ENCODE peak calls at places on chromosomes 5 and 9, in five cellular contexts. One of them, this sample, is unnamed. For H3K4me1, the result is how much of the 10 kb centered on the place peaks cover.

GRCh38 chr9:113343732-113344231 is 3.7 kb upstream of the WDR31 start:
- DNase-seq in A549: no peak
- DNase-seq in HepG2: peak
- DNase-seq in K562: peak
- DNase-seq in GM12878: no peak
- DNase-seq in this sample: no peak

GRCh38 chr5:173926359-173926758 is 38.2 kb downstream of the CPEB4 start:
- DNase-seq in GM12878: no peak
- DNase-seq in K562: no peak
- DNase-seq in A549: no peak
- DNase-seq in HepG2: no peak
- DNase-seq in this sample: peak

GRCh38 chr5:172723508-172723907 is 47.5 kb downstream of the DUSP1 start:
- DNase-seq in HepG2: no peak
- DNase-seq in GM12878: no peak
- DNase-seq in A549: no peak
- DNase-seq in K562: no peak
- DNase-seq in this sample: no peak

GRCh38 chr5:9483779-9484178 is 62.1 kb downstream of the SEMA5A start:
- DNase-seq in GM12878: no peak
- DNase-seq in A549: no peak
- DNase-seq in K562: no peak
- DNase-seq in HepG2: no peak
- DNase-seq in this sample: peak

GRCh38 chr5:51386916-51387853 is 3.9 kb downstream of the ISL1 start:
- DNase-seq in K562: no peak
- DNase-seq in HepG2: no peak
- DNase-seq in A549: no peak
- DNase-seq in GM12878: no peak
- DNase-seq in this sample: no peak

GRCh38 chr5:39411051-39411450 is 13.7 kb downstream of the DAB2 start:
- DNase-seq in K562: no peak
- DNase-seq in HepG2: no peak
- DNase-seq in GM12878: no peak
- DNase-seq in A549: no peak
- DNase-seq in this sample: peak

GRCh38 chr5:128671861-128672414 is 133.9 kb upstream of the FBN2 start:
- DNase-seq in HepG2: no peak
- DNase-seq in K562: no peak
- DNase-seq in A549: no peak
- DNase-seq in GM12878: no peak
- DNase-seq in this sample: no peak

GRCh38 chr9:38018230-38018963 is 50.6 kb downstream of the SHB start:
- DNase-seq in HepG2: peak
- DNase-seq in K562: no peak
- DNase-seq in A549: no peak
- DNase-seq in GM12878: no peak
- DNase-seq in this sample: no peak

GRCh38 chr5:178235600-178235998 is 3.0 kb upstream of the PHYKPL start:
- DNase-seq in K562: no peak
- DNase-seq in GM12878: no peak
- DNase-seq in A549: no peak
- DNase-seq in HepG2: no peak
- DNase-seq in this sample: no peak

GRCh38 chr5:148808864-148809642 is 17.4 kb upstream of the ADRB2 start:
- DNase-seq in A549: no peak
- DNase-seq in K562: peak
- DNase-seq in HepG2: no peak
- DNase-seq in GM12878: peak
- DNase-seq in this sample: no peak

GRCh38 chr9:129850821-129851540 is 15.7 kb downstream of the USP20 start:
- DNase-seq in K562: no peak
- DNase-seq in HepG2: no peak
- DNase-seq in GM12878: no peak
- DNase-seq in A549: no peak
- DNase-seq in this sample: no peak

GRCh38 chr9:86939896-86940295 is 7.4 kb downstream of the GAS1 start:
- DNase-seq in HepG2: no peak
- DNase-seq in A549: no peak
- DNase-seq in GM12878: no peak
- DNase-seq in K562: no peak
- DNase-seq in this sample: no peak

GRCh38 chr5:56247596-56247995 is 14.5 kb upstream of the ANKRD55 start:
- DNase-seq in A549: no peak
- DNase-seq in K562: no peak
- DNase-seq in HepG2: no peak
- DNase-seq in GM12878: no peak
- DNase-seq in this sample: peak

GRCh38 chr9:89872426-89872912 is 267.7 kb downstream of the GADD45G start:
- DNase-seq in GM12878: no peak
- DNase-seq in A549: no peak
- DNase-seq in HepG2: no peak
- DNase-seq in K562: no peak
- DNase-seq in this sample: no peak

GRCh38 chr9:92294297-92294676 is 790 bp upstream of the IARS1 start:
- DNase-seq in K562: peak
- DNase-seq in HepG2: peak
- DNase-seq in GM12878: no peak
- DNase-seq in A549: no peak
- DNase-seq in this sample: peak

GRCh38 chr5:42970636-42971559 is 69.2 kb downstream of the ANXA2R start:
- DNase-seq in GM12878: no peak
- DNase-seq in HepG2: no peak
- DNase-seq in K562: no peak
- DNase-seq in A549: no peak
- DNase-seq in this sample: no peak

GRCh38 chr5:39093351-39093749 is 19.2 kb upstream of the RICTOR start:
- DNase-seq in GM12878: no peak
- DNase-seq in K562: no peak
- DNase-seq in A549: no peak
- DNase-seq in HepG2: no peak
- DNase-seq in this sample: peak

GRCh38 chr5:56501949-56502557 is 268.9 kb upstream of the ANKRD55 start:
- DNase-seq in K562: peak
- DNase-seq in GM12878: no peak
- DNase-seq in HepG2: no peak
- DNase-seq in A549: no peak
- DNase-seq in this sample: peak

GRCh38 chr9:31137151-31137849 is 1247.1 kb upstream of the ACO1 start:
- DNase-seq in A549: no peak
- DNase-seq in K562: no peak
- DNase-seq in HepG2: peak
- DNase-seq in GM12878: no peak
- DNase-seq in this sample: peak

GRCh38 chr9:35518212-35518917 is 28.5 kb downstream of the RUSC2 start:
- DNase-seq in GM12878: no peak
- DNase-seq in K562: no peak
- DNase-seq in A549: peak
- DNase-seq in HepG2: peak
- DNase-seq in this sample: peak

GRCh38 chr9:35940474-35941467 is 17.2 kb downstream of the OR2S2 start:
- DNase-seq in HepG2: no peak
- DNase-seq in GM12878: no peak
- DNase-seq in A549: no peak
- DNase-seq in K562: no peak
- DNase-seq in this sample: no peak

GRCh38 chr5:1185038-1185651 is 16.2 kb upstream of the SLC6A19 start:
- DNase-seq in GM12878: no peak
- DNase-seq in A549: no peak
- DNase-seq in HepG2: no peak
- DNase-seq in K562: no peak
- DNase-seq in this sample: no peak

GRCh38 chr9:24479266-24479665 is 66.4 kb downstream of the IZUMO3 start:
- DNase-seq in HepG2: no peak
- DNase-seq in GM12878: no peak
- DNase-seq in A549: no peak
- DNase-seq in K562: no peak
- DNase-seq in this sample: no peak

GRCh38 chr9:128921881-128922763 is 1.3 kb downstream of the PHYHD1 start:
- DNase-seq in K562: peak
- DNase-seq in A549: no peak
- DNase-seq in HepG2: peak
- DNase-seq in GM12878: no peak
- DNase-seq in this sample: peak

GRCh38 chr5:24365406-24365805 is 279.4 kb downstream of the CDH10 start:
- DNase-seq in A549: no peak
- DNase-seq in HepG2: no peak
- DNase-seq in K562: no peak
- DNase-seq in GM12878: no peak
- DNase-seq in this sample: no peak

GRCh38 chr9:108434502-108434901 is 421.3 kb downstream of the ACTL7B start:
- DNase-seq in HepG2: no peak
- DNase-seq in K562: no peak
- DNase-seq in GM12878: no peak
- DNase-seq in A549: no peak
- DNase-seq in this sample: peak

GRCh38 chr9:104009853-104010252 is 84.3 kb upstream of the SMC2 start:
- DNase-seq in A549: no peak
- DNase-seq in GM12878: no peak
- DNase-seq in K562: no peak
- DNase-seq in HepG2: no peak
- DNase-seq in this sample: no peak

GRCh38 chr5:97547414-97547813 is 364.4 kb upstream of the RIOK2 start:
- DNase-seq in A549: no peak
- DNase-seq in GM12878: no peak
- DNase-seq in HepG2: no peak
- DNase-seq in K562: no peak
- DNase-seq in this sample: no peak

GRCh38 chr9:93531374-93531773 is 45.0 kb upstream of the PHF2 start:
- DNase-seq in HepG2: no peak
- DNase-seq in A549: no peak
- DNase-seq in K562: no peak
- DNase-seq in GM12878: no peak
- DNase-seq in this sample: peak

GRCh38 chr5:72637058-72637457 is 129.8 kb upstream of the ZNF366 start:
- DNase-seq in A549: no peak
- DNase-seq in K562: no peak
- DNase-seq in HepG2: no peak
- DNase-seq in GM12878: no peak
- DNase-seq in this sample: no peak

GRCh38 chr5:130032807-130033206 is 128.5 kb downstream of the CHSY3 start:
- DNase-seq in A549: no peak
- DNase-seq in HepG2: no peak
- DNase-seq in GM12878: no peak
- DNase-seq in K562: no peak
- DNase-seq in this sample: no peak

GRCh38 chr5:14768838-14769365 is 102.7 kb downstream of the ANKH start:
- DNase-seq in HepG2: no peak
- DNase-seq in A549: no peak
- DNase-seq in GM12878: no peak
- DNase-seq in K562: no peak
- DNase-seq in this sample: no peak

GRCh38 chr9:37220971-37221370 is 100.6 kb downstream of the ZCCHC7 start:
- DNase-seq in K562: no peak
- DNase-seq in HepG2: no peak
- DNase-seq in GM12878: no peak
- DNase-seq in A549: no peak
- DNase-seq in this sample: peak

GRCh38 chr5:54171645-54172384 is 138.6 kb downstream of the ARL15 start:
- DNase-seq in K562: no peak
- DNase-seq in HepG2: no peak
- DNase-seq in GM12878: no peak
- DNase-seq in A549: no peak
- DNase-seq in this sample: peak

GRCh38 chr5:138351056-138351455 is 1.4 kb upstream of the KDM3B start:
- DNase-seq in GM12878: no peak
- DNase-seq in HepG2: no peak
- DNase-seq in K562: no peak
- DNase-seq in A549: no peak
- DNase-seq in this sample: peak

GRCh38 chr9:136975624-136976023 is 1.7 kb upstream of the PTGDS start:
- DNase-seq in HepG2: peak
- DNase-seq in GM12878: no peak
- DNase-seq in K562: peak
- DNase-seq in A549: no peak
- DNase-seq in this sample: no peak
- H3K4me2 ChIP-seq in HepG2: no peak
- H3K4me2 ChIP-seq in GM12878: no peak
- H3K4me2 ChIP-seq in K562: no peak
- H3K4me2 ChIP-seq in A549: no peak
- H3K4me2 ChIP-seq in this sample: no peak

DNA sequence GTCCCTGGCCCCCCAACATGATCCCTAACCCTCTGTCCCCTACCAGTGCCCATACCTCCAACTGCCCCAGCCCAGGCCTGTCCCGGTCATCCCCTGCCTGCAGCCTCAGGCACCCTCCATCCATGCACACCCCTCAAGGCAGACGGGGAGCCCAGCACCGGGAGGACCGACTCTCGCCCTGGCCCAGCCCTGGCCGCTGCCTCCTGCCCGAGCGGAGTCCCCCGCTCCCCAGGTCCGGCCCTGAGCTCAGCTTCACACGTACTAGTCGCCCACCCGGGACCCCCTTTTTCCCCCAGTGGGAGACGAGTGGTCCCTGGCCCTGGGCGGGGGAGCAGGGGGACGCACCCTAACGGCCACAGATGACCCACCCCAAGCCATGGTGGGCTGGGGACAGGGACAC is 49.0 kb upstream of the UBAC1 start:
- DNase-seq in A549: no peak
- DNase-seq in K562: no peak
- DNase-seq in HepG2: no peak
- DNase-seq in GM12878: no peak
- DNase-seq in this sample: no peak
- H3K4me1 ChIP-seq in A549: under half
- H3K4me1 ChIP-seq in K562: half or more
- H3K4me1 ChIP-seq in HepG2: half or more
- H3K4me1 ChIP-seq in GM12878: under half
- H3K4me1 ChIP-seq in this sample: under half

GRCh38 chr5:176466245-176466871 is 18.2 kb downstream of the FAF2 start:
- DNase-seq in A549: no peak
- DNase-seq in GM12878: no peak
- DNase-seq in K562: no peak
- DNase-seq in HepG2: peak
- DNase-seq in this sample: peak
- TF ChIP-seq BHLHE40 in A549: no peak
- TF ChIP-seq BHLHE40 in GM12878: no peak
- TF ChIP-seq BHLHE40 in K562: no peak
- TF ChIP-seq BHLHE40 in HepG2: no peak
- TF ChIP-seq BHLHE40 in this sample: peak

GRCh38 chr9:134870746-134871667 is 9.6 kb upstream of the FCN2 start:
- DNase-seq in A549: no peak
- DNase-seq in HepG2: no peak
- DNase-seq in GM12878: no peak
- DNase-seq in K562: no peak
- DNase-seq in this sample: no peak
- H3K4me2 ChIP-seq in A549: no peak
- H3K4me2 ChIP-seq in HepG2: no peak
- H3K4me2 ChIP-seq in GM12878: no peak
- H3K4me2 ChIP-seq in K562: no peak
- H3K4me2 ChIP-seq in this sample: peak

GRCh38 chr9:134410078-134410834 is 84.0 kb downstream of the RXRA start:
- DNase-seq in A549: no peak
- DNase-seq in HepG2: no peak
- DNase-seq in GM12878: no peak
- DNase-seq in K562: no peak
- DNase-seq in this sample: no peak
- H3K4me1 ChIP-seq in A549: half or more
- H3K4me1 ChIP-seq in HepG2: under half
- H3K4me1 ChIP-seq in GM12878: under half
- H3K4me1 ChIP-seq in K562: half or more
- H3K4me1 ChIP-seq in this sample: under half